ENCODE peak calls at places on chromosomes 7 and 10, in ten cellular contexts. E is hepatocyte, V is GM23248, Y is brain microvascular endothelial cell, T is pancreas, Q is fibroblast of lung, U is Panc1, D is upper lobe of right lung, R is heart left ventricle, N is lower lobe of right lung. K is an unnamed sample. For H3K36me3, the result is how much of the 10 kb centered on the place peaks cover.

GRCh38 chr7:158018061-158018796 is 569.4 kb downstream of the PTPRN2 start:
- DNase-seq in E (no peak), V (no peak), Y (no peak), T (peak), Q (no peak), U (no peak), D (peak), R (peak), N (no peak), K (no peak)

GRCh38 chr10:23412223-23412622 is 26.7 kb upstream of the OTUD1 start:
- DNase-seq in E (no peak), V (peak), Y (peak), T (no peak), Q (peak), U (no peak), D (no peak), R (no peak), N (no peak), K (no peak)

GRCh38 chr7:42237891-42238531 is 1.0 kb upstream of the GLI3 start:
- DNase-seq in E (peak), V (peak), Y (no peak), T (peak), Q (peak), U (no peak), D (peak), R (peak), N (peak), K (peak)

GRCh38 chr7:150738092-150739044 is 1.1 kb downstream of the GIMAP5 start:
- DNase-seq in E (no peak), V (peak), Y (no peak), T (no peak), Q (no peak), U (no peak), D (no peak), R (no peak), N (no peak), K (no peak)

GRCh38 chr7:92155108-92155755 is 21.0 kb upstream of the CYP51A1 start:
- DNase-seq in E (no peak), V (peak), Y (no peak), T (no peak), Q (no peak), U (no peak), D (no peak), R (no peak), N (no peak), K (no peak)

GRCh38 chr7:6546852-6547251 is 4.4 kb downstream of the GRID2IP start:
- DNase-seq in E (no peak), V (no peak), Y (no peak), T (no peak), Q (no peak), U (no peak), D (no peak), R (no peak), N (no peak), K (no peak)

GRCh38 chr7:87934699-87935372 is 785 bp downstream of the ADAM22 start:
- DNase-seq in E (peak), V (peak), Y (no peak), T (no peak), Q (peak), U (no peak), D (no peak), R (no peak), N (no peak), K (no peak)

GRCh38 chr10:130634796-130635195 is 498.6 kb downstream of the GLRX3 start:
- DNase-seq in E (no peak), V (no peak), Y (no peak), T (no peak), Q (no peak), U (no peak), D (no peak), R (no peak), N (no peak), K (no peak)

GRCh38 chr10:480928-481551 is 208.4 kb downstream of the DIP2C start:
- DNase-seq in E (peak), V (no peak), Y (peak), T (no peak), Q (peak), U (no peak), D (peak), R (no peak), N (no peak), K (no peak)

GRCh38 chr7:125747966-125748365 is 818.3 kb upstream of the POT1 start:
- DNase-seq in E (no peak), V (no peak), Y (no peak), T (no peak), Q (no peak), U (no peak), D (no peak), R (no peak), N (no peak), K (no peak)

GRCh38 chr10:24952701-24953349 is 419 bp upstream of the PRTFDC1 start:
- DNase-seq in E (peak), V (peak), Y (peak), T (peak), Q (peak), U (no peak), D (peak), R (peak), N (peak), K (peak)

GRCh38 chr7:128167316-128167691 is 73.8 kb upstream of the LEP start:
- DNase-seq in E (peak), V (peak), Y (peak), T (no peak), Q (peak), U (no peak), D (no peak), R (no peak), N (no peak), K (no peak)

GRCh38 chr7:26658698-26659084 is 205.7 kb downstream of the SKAP2 start:
- DNase-seq in E (no peak), V (no peak), Y (no peak), T (no peak), Q (no peak), U (no peak), D (no peak), R (no peak), N (no peak), K (no peak)

GRCh38 chr7:139592801-139593461 is 69.4 kb downstream of the CLEC2L start:
- DNase-seq in E (no peak), V (no peak), Y (no peak), T (no peak), Q (no peak), U (no peak), D (no peak), R (no peak), N (no peak), K (no peak)

GRCh38 chr7:34155225-34155908 is 250.0 kb downstream of the BMPER start:
- DNase-seq in E (peak), V (peak), Y (peak), T (no peak), Q (peak), U (no peak), D (no peak), R (no peak), N (no peak), K (no peak)

GRCh38 chr7:98630149-98630548 is 13.1 kb downstream of the NPTX2 start:
- DNase-seq in E (no peak), V (no peak), Y (no peak), T (no peak), Q (no peak), U (no peak), D (no peak), R (no peak), N (no peak), K (no peak)

GRCh38 chr7:3002631-3003030 is 41.0 kb downstream of the CARD11 start:
- DNase-seq in E (no peak), V (no peak), Y (no peak), T (no peak), Q (no peak), U (no peak), D (peak), R (no peak), N (no peak), K (no peak)

GRCh38 chr7:143380646-143381426 is at the start of gene ZYX:
- DNase-seq in E (peak), V (peak), Y (peak), T (peak), Q (peak), U (peak), D (peak), R (peak), N (peak), K (peak)

GRCh38 chr7:29078286-29078685 is 68.1 kb downstream of the CPVL start:
- DNase-seq in E (no peak), V (no peak), Y (no peak), T (no peak), Q (no peak), U (no peak), D (no peak), R (no peak), N (no peak), K (no peak)

GRCh38 chr7:159057647-159058046 is 87.0 kb downstream of the VIPR2 start:
- DNase-seq in E (no peak), V (no peak), Y (no peak), T (no peak), Q (no peak), U (no peak), D (no peak), R (no peak), N (no peak), K (no peak)

GRCh38 chr10:89355373-89355772 is 22.5 kb upstream of the IFIT1B start:
- DNase-seq in E (no peak), V (peak), Y (no peak), T (no peak), Q (peak), U (no peak), D (no peak), R (no peak), N (no peak), K (no peak)

GRCh38 chr10:49076741-49077521 is 38.4 kb downstream of the VSTM4 start:
- DNase-seq in E (no peak), V (no peak), Y (no peak), T (no peak), Q (no peak), U (no peak), D (no peak), R (no peak), N (no peak), K (no peak)

GRCh38 chr7:26326211-26326610 is 34.5 kb downstream of the SNX10 start:
- DNase-seq in E (no peak), V (no peak), Y (no peak), T (no peak), Q (no peak), U (no peak), D (no peak), R (no peak), N (no peak), K (no peak)

GRCh38 chr10:122168598-122168997 is 102.5 kb upstream of the BTBD16 start:
- DNase-seq in E (no peak), V (no peak), Y (no peak), T (no peak), Q (no peak), U (no peak), D (no peak), R (no peak), N (no peak), K (no peak)

GRCh38 chr10:89985446-89985845 is 284.1 kb downstream of the KIF20B start:
- DNase-seq in E (no peak), V (no peak), Y (no peak), T (no peak), Q (no peak), U (no peak), D (no peak), R (no peak), N (no peak), K (no peak)

GRCh38 chr7:23044581-23044980 is 30.7 kb upstream of the HYCC1 start:
- DNase-seq in E (no peak), V (no peak), Y (no peak), T (no peak), Q (no peak), U (no peak), D (no peak), R (no peak), N (no peak), K (no peak)

GRCh38 chr10:18875480-18875879 is 173.1 kb upstream of the MALRD1 start:
- DNase-seq in E (no peak), V (no peak), Y (no peak), T (no peak), Q (no peak), U (no peak), D (no peak), R (no peak), N (no peak), K (no peak)
- H3K27ac ChIP-seq in E (no peak), V (no peak), Y (no peak), T (no peak), Q (no peak), U (no peak), D (no peak), R (no peak), N (no peak), K (no peak)

GRCh38 chr7:130972201-130972600 is 238.2 kb upstream of the KLF14 start:
- DNase-seq in E (no peak), V (no peak), Y (no peak), T (no peak), Q (no peak), U (no peak), D (no peak), R (no peak), N (no peak), K (no peak)

GRCh38 chr7:130973637-130974036 is 239.6 kb upstream of the KLF14 start:
- DNase-seq in E (no peak), V (no peak), Y (no peak), T (no peak), Q (no peak), U (no peak), D (no peak), R (no peak), N (no peak), K (no peak)

GRCh38 chr7:130974794-130975193 is 240.8 kb upstream of the KLF14 start:
- DNase-seq in E (no peak), V (no peak), Y (no peak), T (no peak), Q (no peak), U (no peak), D (no peak), R (no peak), N (no peak), K (no peak)

GRCh38 chr7:130974169-130974568 is 240.2 kb upstream of the KLF14 start:
- DNase-seq in E (no peak), V (no peak), Y (no peak), T (no peak), Q (no peak), U (no peak), D (no peak), R (no peak), N (no peak), K (no peak)

GRCh38 chr7:130975731-130976130 is 241.7 kb upstream of the KLF14 start:
- DNase-seq in E (no peak), V (no peak), Y (no peak), T (no peak), Q (no peak), U (no peak), D (no peak), R (no peak), N (no peak), K (no peak)
- H3K36me3 ChIP-seq in E (under half), V (under half), Y (under half), T (under half), Q (under half), U (under half), D (under half), R (under half), N (under half), K (under half)

GRCh38 chr10:110569736-110570135 is 2.2 kb downstream of the SMC3 start:
- DNase-seq in E (peak), V (no peak), Y (no peak), T (no peak), Q (no peak), U (no peak), D (no peak), R (no peak), N (no peak), K (no peak)

GRCh38 chr10:110567201-110568054 is at the start of gene SMC3:
- DNase-seq in E (peak), V (peak), Y (peak), T (peak), Q (peak), U (peak), D (peak), R (peak), N (peak), K (peak)

GRCh38 chr10:110568055-110568735 is 700 bp downstream of the SMC3 start:
- DNase-seq in E (peak), V (peak), Y (no peak), T (peak), Q (peak), U (no peak), D (no peak), R (no peak), N (peak), K (no peak)

GRCh38 chr10:110571093-110571743 is 3.7 kb downstream of the SMC3 start:
- DNase-seq in E (no peak), V (no peak), Y (no peak), T (no peak), Q (no peak), U (no peak), D (no peak), R (no peak), N (no peak), K (no peak)

DNA sequence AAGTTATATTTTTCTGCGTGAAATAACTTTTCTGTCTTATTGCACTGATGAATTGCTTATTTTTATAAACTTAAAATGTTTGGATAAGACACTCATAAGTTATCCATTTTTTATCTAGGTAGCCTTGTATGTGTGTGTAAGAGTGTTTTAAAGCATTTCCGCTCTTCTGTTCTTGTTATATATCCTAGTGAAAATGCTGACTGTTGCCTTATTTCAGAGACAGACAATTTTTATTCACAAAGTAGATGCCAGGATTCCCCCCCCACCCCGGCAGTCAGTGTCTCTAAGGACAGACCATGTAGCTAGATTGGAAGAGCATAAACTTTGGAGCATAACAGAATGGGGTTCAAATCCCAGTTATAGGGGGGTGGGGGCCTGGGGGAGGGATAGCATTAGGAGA is 1.6 kb downstream of the SMC3 start:
- DNase-seq in E (no peak), V (no peak), Y (no peak), T (no peak), Q (no peak), U (no peak), D (no peak), R (no peak), N (no peak), K (no peak)
- H3K4me3 ChIP-seq in E (peak), V (peak), Y (peak), T (no peak), Q (peak), U (peak), D (peak), R (no peak), N (peak), K (no peak)

DNA sequence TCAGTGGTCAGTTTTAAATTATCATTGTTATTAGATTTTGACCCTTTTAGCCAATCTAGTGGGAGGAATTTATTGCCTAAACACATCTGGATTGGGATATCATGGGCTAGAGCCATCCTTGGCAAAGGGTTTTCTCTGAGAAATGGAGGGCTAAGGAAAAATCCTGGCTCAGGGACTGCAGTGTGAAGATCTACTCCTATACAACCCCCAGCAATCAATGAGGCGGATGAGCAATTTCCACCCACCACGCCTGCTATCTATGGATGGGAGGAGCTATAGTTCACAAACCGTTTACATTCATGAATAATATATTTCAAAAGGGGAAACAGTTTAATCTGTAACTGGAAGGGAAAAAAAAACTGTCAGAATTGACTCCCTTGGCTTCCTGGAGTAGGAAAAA is 2.7 kb downstream of the CAV1 start:
- DNase-seq in E (no peak), V (peak), Y (no peak), T (no peak), Q (peak), U (no peak), D (no peak), R (no peak), N (no peak), K (no peak)
- H3K27ac ChIP-seq in E (peak), V (peak), Y (peak), T (no peak), Q (peak), U (peak), D (peak), R (peak), N (peak), K (peak)

GRCh38 chr7:155766386-155766785 is 45.9 kb downstream of the SHH start:
- DNase-seq in E (no peak), V (no peak), Y (no peak), T (no peak), Q (no peak), U (no peak), D (no peak), R (no peak), N (no peak), K (no peak)

GRCh38 chr7:155767562-155768437 is 44.5 kb downstream of the SHH start:
- DNase-seq in E (no peak), V (no peak), Y (no peak), T (no peak), Q (no peak), U (no peak), D (no peak), R (no peak), N (no peak), K (no peak)

GRCh38 chr7:155769701-155770100 is 42.6 kb downstream of the SHH start:
- DNase-seq in E (peak), V (peak), Y (peak), T (no peak), Q (no peak), U (no peak), D (no peak), R (no peak), N (no peak), K (no peak)

GRCh38 chr7:155773531-155773930 is 38.7 kb downstream of the SHH start:
- DNase-seq in E (peak), V (no peak), Y (no peak), T (no peak), Q (no peak), U (no peak), D (no peak), R (no peak), N (no peak), K (no peak)

DNA sequence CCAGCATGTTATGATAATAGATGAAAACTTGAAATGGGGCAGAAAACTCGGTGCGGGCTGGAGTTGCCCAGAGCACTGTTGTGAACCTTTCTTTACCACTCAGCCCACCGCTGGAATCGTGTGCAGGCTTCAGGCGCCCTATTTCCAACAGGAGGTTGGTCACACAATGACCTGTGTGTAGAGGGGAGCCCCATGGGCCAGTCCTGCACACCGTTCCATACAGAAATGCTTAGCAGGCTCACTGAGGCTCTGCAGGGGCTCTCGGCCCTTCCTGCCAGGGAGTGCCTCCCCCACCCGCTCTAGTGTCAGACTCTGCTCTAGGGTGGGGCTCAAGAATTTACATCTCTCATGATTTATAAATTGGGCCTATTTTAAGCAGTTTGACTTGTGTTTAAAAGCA is 42.1 kb downstream of the SHH start:
- DNase-seq in E (no peak), V (no peak), Y (no peak), T (no peak), Q (no peak), U (no peak), D (no peak), R (no peak), N (no peak), K (no peak)
- H3K36me3 ChIP-seq in E (under half), V (under half), Y (under half), T (under half), Q (under half), U (under half), D (half or more), R (half or more), N (half or more), K (under half)

DNA sequence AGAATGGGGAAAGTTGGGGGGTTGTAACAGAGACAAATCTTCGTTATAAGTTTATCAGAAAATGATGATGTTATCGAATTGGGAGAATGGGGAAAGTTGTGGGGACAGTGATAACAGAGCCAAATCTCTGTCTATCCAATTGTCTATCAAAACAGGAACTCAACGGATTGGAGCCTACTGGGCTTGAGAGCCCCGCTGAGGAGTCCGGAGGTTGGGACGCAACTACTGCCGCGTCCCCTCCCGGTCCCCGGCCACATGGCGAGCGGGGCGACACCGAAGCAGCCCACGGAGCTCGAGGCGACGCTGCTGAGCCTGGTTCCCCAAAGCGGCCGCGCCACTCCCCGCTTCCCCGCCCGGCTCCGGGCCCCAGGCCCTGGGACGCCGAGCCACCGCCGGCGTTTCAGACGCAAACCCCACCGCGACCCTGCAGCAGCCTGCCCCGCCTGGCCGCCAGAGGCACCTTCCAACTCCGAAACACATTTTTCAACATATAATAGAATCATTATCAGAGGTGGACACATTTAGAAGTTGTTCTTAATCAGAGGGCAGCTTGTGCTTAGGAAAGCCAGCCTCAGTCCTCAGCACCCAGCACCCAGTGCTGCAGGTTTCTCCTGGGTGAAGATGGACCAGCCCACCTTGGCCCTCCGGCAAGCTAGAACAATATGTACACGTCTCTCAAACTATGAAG is 13.8 kb upstream of the RALA start:
- DNase-seq in E (peak), V (peak), Y (no peak), T (no peak), Q (no peak), U (no peak), D (peak), R (peak), N (peak), K (peak)
- H3K4me3 ChIP-seq in E (peak), V (peak), Y (peak), T (peak), Q (peak), U (no peak), D (peak), R (peak), N (peak), K (no peak)

GRCh38 chr10:100327007-100327700 is 2.9 kb downstream of the PKD2L1 start:
- DNase-seq in E (no peak), V (peak), Y (no peak), T (no peak), Q (no peak), U (no peak), D (no peak), R (no peak), N (peak), K (peak)
- H3K27ac ChIP-seq in E (no peak), V (no peak), Y (no peak), T (no peak), Q (no peak), U (no peak), D (no peak), R (no peak), N (no peak), K (no peak)